ENCODE peak calls at places on chromosomes 4 and X, in nine cellular contexts. R, F, C, M, A, G, B, X and O are unnamed samples.

GRCh38 chr4:28225689-28226353 is 1365.2 kb downstream of the STIM2 start:
- DNase-seq in M (no peak), C (no peak), X (no peak), B (no peak), G (no peak), R (no peak), F (no peak), A (no peak), O (no peak)

GRCh38 chr4:165461176-165461835 is 82.5 kb downstream of the CPE start:
- DNase-seq in G (no peak), X (no peak), A (peak), B (no peak), C (no peak), M (peak), R (no peak), F (no peak), O (no peak)

GRCh38 chr4:148787831-148788477 is 345.7 kb upstream of the NR3C2 start:
- DNase-seq in R (no peak), G (no peak), A (no peak), B (no peak), C (no peak), M (peak), X (no peak), F (no peak), O (peak)

GRCh38 chr4:145886871-145887240 is 51.8 kb downstream of the ZNF827 start:
- DNase-seq in C (no peak), G (no peak), R (no peak), A (no peak), X (no peak), F (no peak), B (no peak), M (no peak), O (no peak)

GRCh38 chr4:61886180-61886579 is 686.1 kb downstream of the ADGRL3 start:
- DNase-seq in X (no peak), M (no peak), G (no peak), B (no peak), R (peak), F (no peak), C (no peak), A (no peak), O (no peak)

GRCh38 chr4:22369901-22370562 is 145.8 kb downstream of the ADGRA3 start:
- DNase-seq in B (no peak), R (no peak), X (no peak), F (no peak), A (no peak), G (no peak), M (no peak), C (no peak), O (no peak)

GRCh38 chr4:43374352-43374751 is 481.8 kb downstream of the GRXCR1 start:
- DNase-seq in A (no peak), X (no peak), R (no peak), G (no peak), B (no peak), C (no peak), F (no peak), M (peak), O (no peak)

GRCh38 chrX:118496763-118497079 is 1.1 kb downstream of the DOCK11 start:
- DNase-seq in R (no peak), C (no peak), X (no peak), B (no peak), F (no peak), M (no peak), A (no peak), G (no peak), O (no peak)

GRCh38 chrX:153388722-153389459 is 12.3 kb downstream of the PNMA6E start:
- DNase-seq in B (no peak), R (no peak), C (peak), A (no peak), G (no peak), M (no peak), X (no peak), F (no peak), O (no peak)

GRCh38 chr4:2261110-2261852 is 628 bp downstream of the MXD4 start:
- DNase-seq in R (peak), X (no peak), A (no peak), C (no peak), M (peak), B (peak), F (peak), G (peak), O (peak)

GRCh38 chr4:3250438-3250955 is 1.5 kb downstream of the MSANTD1 start:
- DNase-seq in X (no peak), B (no peak), M (no peak), R (no peak), G (peak), A (no peak), F (no peak), C (no peak), O (no peak)

GRCh38 chr4:7294176-7294756 is 101.9 kb downstream of the SORCS2 start:
- DNase-seq in R (no peak), F (no peak), M (no peak), A (no peak), X (no peak), B (no peak), G (no peak), C (no peak), O (no peak)

GRCh38 chr4:25446611-25447010 is 69.5 kb downstream of the ANAPC4 start:
- DNase-seq in R (no peak), B (no peak), F (no peak), C (no peak), M (no peak), X (no peak), A (no peak), G (no peak), O (no peak)

GRCh38 chr4:83124079-83124780 is 9.7 kb upstream of the PLAC8 start:
- DNase-seq in M (peak), A (no peak), C (no peak), G (no peak), F (peak), B (no peak), X (no peak), R (peak), O (no peak)

GRCh38 chr4:37802068-37802666 is 24.3 kb upstream of the PGM2 start:
- DNase-seq in B (no peak), M (peak), A (no peak), X (no peak), R (no peak), F (no peak), G (peak), C (no peak), O (peak)

GRCh38 chr4:184775854-184776555 is 42.1 kb upstream of the CENPU start:
- DNase-seq in G (no peak), R (no peak), M (no peak), A (no peak), B (no peak), F (no peak), C (no peak), X (no peak), O (no peak)

GRCh38 chr4:139808381-139809206 is 143.0 kb downstream of the MGST2 start:
- DNase-seq in X (no peak), M (peak), A (no peak), G (no peak), B (no peak), F (no peak), C (no peak), R (peak), O (peak)

GRCh38 chr4:88356771-88357170 is 21.9 kb upstream of the HERC6 start:
- DNase-seq in G (no peak), X (no peak), R (no peak), M (no peak), C (no peak), B (no peak), F (no peak), A (no peak), O (no peak)

GRCh38 chrX:39808471-39808917 is 289.3 kb downstream of the BCOR start:
- DNase-seq in X (no peak), B (no peak), R (peak), G (no peak), M (peak), F (no peak), C (no peak), A (peak), O (no peak)

GRCh38 chr4:93710101-93710846 is 118.3 kb upstream of the ATOH1 start:
- DNase-seq in B (no peak), A (no peak), G (peak), M (no peak), F (peak), R (no peak), X (no peak), C (no peak), O (peak)

GRCh38 chr4:74085669-74086068 is 13.3 kb downstream of the CXCL2 start:
- DNase-seq in X (no peak), R (peak), C (no peak), A (no peak), M (no peak), G (no peak), B (no peak), F (no peak), O (no peak)

GRCh38 chr4:82787342-82787741 is 11.3 kb downstream of the SCD5 start:
- DNase-seq in C (peak), A (no peak), M (no peak), R (no peak), B (no peak), F (no peak), G (no peak), X (no peak), O (no peak)

GRCh38 chr4:53500552-53500951 is 90.7 kb downstream of the LNX1 start:
- DNase-seq in M (no peak), F (no peak), G (no peak), R (no peak), A (no peak), C (no peak), X (no peak), B (no peak), O (no peak)

GRCh38 chr4:13922459-13922858 is 294.9 kb upstream of the BOD1L1 start:
- DNase-seq in F (peak), M (no peak), B (no peak), C (no peak), G (no peak), A (no peak), X (no peak), R (no peak), O (no peak)

GRCh38 chr4:114109776-114110175 is 130.3 kb upstream of the ARSJ start:
- DNase-seq in M (no peak), X (no peak), B (no peak), C (no peak), G (no peak), R (no peak), F (no peak), A (no peak), O (no peak)

GRCh38 chrX:77899081-77899828 is at the start of gene COX7B:
- DNase-seq in C (no peak), B (peak), R (peak), X (peak), A (peak), G (peak), F (peak), M (peak), O (peak)

GRCh38 chr4:8009710-8010534 is 70.3 kb upstream of the AFAP1 start:
- DNase-seq in R (no peak), G (no peak), X (no peak), A (no peak), B (no peak), C (no peak), M (no peak), F (no peak), O (no peak)

GRCh38 chr4:56653461-56654237 is 27.4 kb downstream of the HOPX start:
- DNase-seq in B (peak), G (no peak), F (no peak), M (no peak), R (no peak), X (no peak), C (no peak), A (no peak), O (no peak)

GRCh38 chr4:168840988-168841681 is 168.9 kb downstream of the CBR4 start:
- DNase-seq in C (no peak), F (no peak), G (peak), B (no peak), A (no peak), X (no peak), M (no peak), R (no peak), O (peak)

GRCh38 chr4:56424697-56425514 is 10.5 kb downstream of the PPAT start:
- DNase-seq in F (peak), M (peak), A (no peak), X (peak), R (peak), G (no peak), B (no peak), C (no peak), O (no peak)

GRCh38 chrX:16479206-16479869 is 170.6 kb upstream of the S100G start:
- DNase-seq in R (no peak), A (no peak), F (no peak), G (no peak), C (no peak), M (peak), B (no peak), X (no peak), O (no peak)

GRCh38 chr4:178414881-178415446 is 972.7 kb upstream of the AGA start:
- DNase-seq in F (no peak), A (no peak), R (no peak), X (no peak), B (no peak), C (no peak), M (no peak), G (no peak), O (no peak)

GRCh38 chr4:152099555-152099954 is 338.7 kb upstream of the GATB start:
- DNase-seq in F (no peak), G (no peak), X (no peak), C (peak), B (no peak), R (no peak), M (no peak), A (no peak), O (no peak)

GRCh38 chrX:16215660-16216059 is 48.4 kb downstream of the MAGEB17 start:
- DNase-seq in M (no peak), A (no peak), R (no peak), F (no peak), X (no peak), B (no peak), G (no peak), C (no peak), O (peak)

GRCh38 chr4:81891005-81891795 is 419.5 kb upstream of the RASGEF1B start:
- DNase-seq in A (no peak), F (no peak), R (no peak), G (no peak), C (no peak), B (no peak), X (no peak), M (no peak), O (peak)

GRCh38 chr4:25654031-25654970 is 1.4 kb upstream of the SLC34A2 start:
- DNase-seq in F (no peak), A (no peak), B (no peak), R (peak), X (no peak), G (peak), M (no peak), C (no peak), O (no peak)

GRCh38 chrX:10482262-10482661 is 138.1 kb downstream of the MID1 start:
- DNase-seq in G (no peak), C (no peak), R (no peak), F (peak), X (no peak), B (no peak), A (no peak), M (no peak), O (no peak)